ENCODE peak calls at places on chromosomes 11 and 22, in eight cellular contexts. F, J, G, M, A, P, Z and I are unnamed samples.

GRCh38 chr11:9351321-9351881 is 33.1 kb upstream of the IPO7 start:
- DNase-seq in F (no peak), J (no peak), G (no peak), M (no peak), A (no peak), P (no peak), Z (no peak), I (no peak)

GRCh38 chr11:76266269-76266668 is 60.0 kb upstream of the WNT11 start:
- DNase-seq in F (peak; percentile 84), J (peak; percentile 31), G (peak; percentile 78), M (peak; percentile 69), A (peak; percentile 79), P (no peak), Z (peak; percentile 70), I (no peak)

GRCh38 chr11:14362613-14363012 is 3.6 kb upstream of the RRAS2 start:
- DNase-seq in F (no peak), J (no peak), G (no peak), M (no peak), A (no peak), P (no peak), Z (no peak), I (no peak)

GRCh38 chr11:104333977-104334376 is 170.0 kb upstream of the PDGFD start:
- DNase-seq in F (peak; percentile 19), J (no peak), G (no peak), M (no peak), A (no peak), P (no peak), Z (no peak), I (no peak)

GRCh38 chr11:72615329-72615728 is 58.9 kb downstream of the PDE2A start:
- DNase-seq in F (no peak), J (no peak), G (no peak), M (no peak), A (no peak), P (no peak), Z (no peak), I (no peak)

GRCh38 chr22:50206599-50206998 is 5.8 kb downstream of the SELENOO start:
- DNase-seq in F (peak; percentile 76), J (no peak), G (peak; percentile 32), M (no peak), A (no peak), P (no peak), Z (no peak), I (no peak)

GRCh38 chr22:22576244-22576988 is 17.4 kb upstream of the PRAME start:
- DNase-seq in F (peak; percentile 44), J (no peak), G (peak; percentile 52), M (peak; percentile 68), A (no peak), P (no peak), Z (peak; percentile 27), I (peak; percentile 61)

GRCh38 chr11:116703421-116703820 is 69.4 kb downstream of the BUD13 start:
- DNase-seq in F (no peak), J (no peak), G (peak; percentile 3), M (peak; percentile 27), A (no peak), P (no peak), Z (no peak), I (no peak)

GRCh38 chr11:6618117-6619020 is 853 bp downstream of the TPP1 start:
- DNase-seq in F (peak; percentile 70), J (no peak), G (peak; percentile 87), M (peak; percentile 89), A (peak; percentile 55), P (no peak), Z (peak; percentile 72), I (no peak)

GRCh38 chr11:31236052-31236652 is 133.4 kb downstream of the DCDC1 start:
- DNase-seq in F (peak; percentile 9), J (no peak), G (peak; percentile 21), M (peak; percentile 28), A (no peak), P (no peak), Z (peak; percentile 10), I (no peak)

GRCh38 chr11:119509969-119510401 is 87.0 kb upstream of the THY1 start:
- DNase-seq in F (peak; percentile 97), J (peak; percentile 54), G (peak; percentile 83), M (peak; percentile 93), A (peak; percentile 51), P (no peak), Z (peak; percentile 88), I (peak; percentile 68)

GRCh38 chr11:126181939-126182730 is 29.3 kb downstream of the RPUSD4 start:
- DNase-seq in F (no peak), J (no peak), G (no peak), M (no peak), A (no peak), P (no peak), Z (no peak), I (no peak)

GRCh38 chr11:57639321-57640067 is 10.2 kb downstream of the YPEL4 start:
- DNase-seq in F (peak; percentile 18), J (no peak), G (peak; percentile 80), M (peak; percentile 85), A (no peak), P (no peak), Z (peak; percentile 84), I (no peak)

GRCh38 chr11:86064236-86064803 is 4.6 kb downstream of the PICALM start:
- DNase-seq in F (peak; percentile 50), J (no peak), G (no peak), M (no peak), A (no peak), P (no peak), Z (no peak), I (no peak)
- TF ChIP-seq CTCF in F (no peak), J (no peak), G (no peak), M (no peak), A (no peak), P (no peak), Z (no peak), I (no peak)

DNA sequence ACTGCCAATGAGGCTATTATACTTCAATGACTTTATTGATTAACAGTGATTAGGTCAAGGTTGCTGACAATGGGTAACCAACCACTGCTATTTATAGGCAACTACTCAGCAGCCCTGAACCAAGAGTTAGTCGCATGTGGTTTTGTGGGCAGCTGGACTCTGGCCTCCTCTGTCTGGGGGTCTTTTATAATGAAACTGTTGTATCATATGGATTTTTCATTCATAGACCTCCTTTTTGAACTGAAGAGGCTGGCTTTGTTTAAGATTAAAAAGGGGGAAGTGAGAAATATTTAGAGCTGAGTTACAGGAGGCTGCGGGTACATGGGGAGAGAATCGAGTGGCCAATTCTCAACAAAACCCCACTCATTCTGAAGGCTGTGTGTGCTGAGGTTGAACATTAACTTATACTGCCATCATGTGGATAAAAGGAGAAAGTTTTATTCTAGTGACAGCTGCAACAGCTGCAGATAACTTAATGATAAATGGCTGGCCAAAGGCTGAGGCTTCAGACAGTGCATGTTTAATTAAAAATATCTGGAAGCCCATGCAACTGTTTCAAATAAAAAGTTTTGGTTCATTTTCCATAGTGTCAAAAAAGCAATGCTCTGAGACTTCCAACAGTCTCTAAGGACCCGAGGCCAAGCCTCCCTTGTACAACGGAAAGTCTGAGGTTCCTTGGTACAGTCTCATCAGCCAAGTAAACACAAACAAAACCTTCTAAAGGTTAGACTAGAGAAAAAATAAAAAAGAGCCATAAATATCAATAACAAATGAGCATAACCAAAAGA is 682.6 kb downstream of the KCNA4 start:
- DNase-seq in F (peak; percentile 57), J (no peak), G (peak; percentile 80), M (peak; percentile 81), A (no peak), P (no peak), Z (peak; percentile 83), I (peak; percentile 36)
- TF ChIP-seq CTCF in F (peak; percentile 43), J (peak; percentile 35), G (peak; percentile 55), M (peak; percentile 44), A (peak; percentile 35), P (no peak), Z (peak; percentile 43), I (peak; percentile 15)

GRCh38 chr11:4040461-4040860 is 54.1 kb upstream of the RRM1 start:
- DNase-seq in F (no peak), J (no peak), G (no peak), M (no peak), A (no peak), P (no peak), Z (no peak), I (no peak)
- TF ChIP-seq CTCF in F (no peak), J (no peak), G (no peak), M (no peak), A (no peak), P (no peak), Z (no peak), I (no peak)

GRCh38 chr11:46541593-46542371 is 52.0 kb downstream of the AMBRA1 start:
- DNase-seq in F (no peak), J (no peak), G (no peak), M (no peak), A (no peak), P (no peak), Z (no peak), I (no peak)
- TF ChIP-seq CTCF in F (no peak), J (no peak), G (no peak), M (no peak), A (no peak), P (no peak), Z (no peak), I (no peak)

GRCh38 chr22:36950797-36951590 is 37.6 kb downstream of the CSF2RB start:
- DNase-seq in F (no peak), J (no peak), G (no peak), M (no peak), A (no peak), P (no peak), Z (no peak), I (no peak)

GRCh38 chr22:36942561-36942960 is 29.1 kb downstream of the CSF2RB start:
- DNase-seq in F (no peak), J (no peak), G (no peak), M (no peak), A (no peak), P (no peak), Z (no peak), I (no peak)

GRCh38 chr22:36951746-36952145 is 38.3 kb downstream of the CSF2RB start:
- DNase-seq in F (no peak), J (no peak), G (no peak), M (no peak), A (no peak), P (no peak), Z (no peak), I (no peak)

GRCh38 chr22:36948273-36949055 is 35.0 kb downstream of the CSF2RB start:
- DNase-seq in F (no peak), J (peak; percentile 2), G (peak; percentile 59), M (peak; percentile 84), A (no peak), P (no peak), Z (no peak), I (no peak)

GRCh38 chr22:36946436-36947158 is 33.2 kb downstream of the CSF2RB start:
- DNase-seq in F (no peak), J (peak; percentile 0), G (peak; percentile 17), M (peak; percentile 72), A (no peak), P (no peak), Z (no peak), I (peak; percentile 45)
- TF ChIP-seq CTCF in F (no peak), J (no peak), G (peak; percentile 20), M (no peak), A (no peak), P (no peak), Z (no peak), I (no peak)

GRCh38 chr11:83088965-83089364 is 17.3 kb upstream of the RAB30 start:
- DNase-seq in F (no peak), J (no peak), G (no peak), M (no peak), A (no peak), P (no peak), Z (no peak), I (no peak)
- TF ChIP-seq CTCF in F (peak; percentile 10), J (no peak), G (no peak), M (no peak), A (no peak), P (no peak), Z (no peak), I (no peak)